ENCODE peak calls at places on chromosomes 2 and 18, in ten cellular contexts. One of them, this sample, is unnamed.

GRCh38 chr2:123816203-123816602 is 208.9 kb upstream of the CNTNAP5 start:
- DNase-seq in K562: no peak
- DNase-seq in HepG2: no peak
- DNase-seq in NB4: no peak
- DNase-seq in endothelial cell of umbilical vein: no peak
- DNase-seq in H1: no peak
- DNase-seq in HCT116: no peak
- DNase-seq in A549: no peak
- DNase-seq in GM12878: no peak
- DNase-seq in SK-N-SH: no peak
- DNase-seq in this sample: no peak

GRCh38 chr2:196167666-196168065 is 3.7 kb downstream of the STK17B start:
- DNase-seq in A549: no peak
- DNase-seq in GM12878: no peak
- DNase-seq in HepG2: no peak
- DNase-seq in HCT116: no peak
- DNase-seq in endothelial cell of umbilical vein: peak
- DNase-seq in SK-N-SH: no peak
- DNase-seq in NB4: no peak
- DNase-seq in K562: no peak
- DNase-seq in H1: no peak
- DNase-seq in this sample: no peak

GRCh38 chr2:242013771-242014170 is 144.2 kb downstream of the RTP5 start:
- DNase-seq in A549: no peak
- DNase-seq in NB4: no peak
- DNase-seq in endothelial cell of umbilical vein: no peak
- DNase-seq in HepG2: no peak
- DNase-seq in GM12878: no peak
- DNase-seq in H1: no peak
- DNase-seq in K562: no peak
- DNase-seq in SK-N-SH: no peak
- DNase-seq in HCT116: no peak
- DNase-seq in this sample: no peak

GRCh38 chr18:10736984-10737383 is 211.2 kb downstream of the NAPG start:
- DNase-seq in endothelial cell of umbilical vein: no peak
- DNase-seq in SK-N-SH: no peak
- DNase-seq in HCT116: no peak
- DNase-seq in GM12878: no peak
- DNase-seq in A549: no peak
- DNase-seq in H1: no peak
- DNase-seq in NB4: peak
- DNase-seq in K562: peak
- DNase-seq in HepG2: no peak
- DNase-seq in this sample: no peak

GRCh38 chr2:20113986-20114938 is 62.8 kb upstream of the LAPTM4A start:
- DNase-seq in endothelial cell of umbilical vein: peak
- DNase-seq in SK-N-SH: no peak
- DNase-seq in A549: no peak
- DNase-seq in HepG2: no peak
- DNase-seq in GM12878: no peak
- DNase-seq in H1: no peak
- DNase-seq in NB4: no peak
- DNase-seq in HCT116: no peak
- DNase-seq in K562: no peak
- DNase-seq in this sample: no peak

GRCh38 chr2:219245148-219245898 is at the start of the genes GLB1L and STK16:
- DNase-seq in endothelial cell of umbilical vein: peak
- DNase-seq in A549: peak
- DNase-seq in H1: no peak
- DNase-seq in K562: peak
- DNase-seq in GM12878: peak
- DNase-seq in HepG2: peak
- DNase-seq in HCT116: peak
- DNase-seq in SK-N-SH: peak
- DNase-seq in NB4: peak
- DNase-seq in this sample: peak

GRCh38 chr2:72762276-72762675 is 63.6 kb downstream of the EXOC6B start:
- DNase-seq in HCT116: no peak
- DNase-seq in H1: no peak
- DNase-seq in K562: no peak
- DNase-seq in SK-N-SH: no peak
- DNase-seq in HepG2: no peak
- DNase-seq in GM12878: no peak
- DNase-seq in endothelial cell of umbilical vein: no peak
- DNase-seq in NB4: no peak
- DNase-seq in A549: no peak
- DNase-seq in this sample: no peak

GRCh38 chr2:193985272-193985671 is 1671.8 kb upstream of the SLC39A10 start:
- DNase-seq in H1: no peak
- DNase-seq in GM12878: no peak
- DNase-seq in NB4: no peak
- DNase-seq in A549: no peak
- DNase-seq in SK-N-SH: no peak
- DNase-seq in HepG2: no peak
- DNase-seq in K562: no peak
- DNase-seq in HCT116: no peak
- DNase-seq in endothelial cell of umbilical vein: no peak
- DNase-seq in this sample: no peak

GRCh38 chr2:38037757-38038615 is 38.0 kb downstream of the CYP1B1 start:
- DNase-seq in K562: peak
- DNase-seq in endothelial cell of umbilical vein: no peak
- DNase-seq in A549: no peak
- DNase-seq in HCT116: no peak
- DNase-seq in SK-N-SH: no peak
- DNase-seq in HepG2: no peak
- DNase-seq in H1: no peak
- DNase-seq in NB4: peak
- DNase-seq in GM12878: peak
- DNase-seq in this sample: peak

GRCh38 chr2:231640229-231640628 is 47.6 kb downstream of the TEX44 start:
- DNase-seq in SK-N-SH: no peak
- DNase-seq in K562: no peak
- DNase-seq in HCT116: no peak
- DNase-seq in endothelial cell of umbilical vein: peak
- DNase-seq in NB4: no peak
- DNase-seq in A549: no peak
- DNase-seq in GM12878: no peak
- DNase-seq in H1: no peak
- DNase-seq in HepG2: no peak
- DNase-seq in this sample: no peak

DNA sequence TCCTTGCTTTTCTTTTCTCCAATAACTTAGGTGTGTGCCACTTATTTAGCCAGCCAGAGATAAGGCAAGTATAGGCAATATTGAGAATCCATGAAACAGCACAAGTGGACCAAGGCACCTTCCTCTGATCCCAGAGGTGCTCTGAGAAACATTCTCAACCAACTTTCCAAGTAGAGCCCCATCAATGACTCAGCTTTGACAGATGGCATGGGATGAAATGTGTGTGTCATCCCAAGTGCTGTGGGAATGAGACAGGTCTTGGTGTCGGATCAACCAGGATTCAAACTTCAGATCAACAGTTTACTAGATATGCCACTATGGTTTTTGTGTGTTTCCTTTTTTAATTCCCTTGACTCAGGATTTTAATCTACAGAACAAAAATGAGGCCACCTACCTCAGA is 164.0 kb downstream of the GRB14 start:
- DNase-seq in A549: no peak
- DNase-seq in H1: no peak
- DNase-seq in HCT116: no peak
- DNase-seq in NB4: no peak
- DNase-seq in SK-N-SH: no peak
- DNase-seq in endothelial cell of umbilical vein: no peak
- DNase-seq in GM12878: no peak
- DNase-seq in K562: no peak
- DNase-seq in HepG2: no peak
- DNase-seq in this sample: no peak
- TF ChIP-seq MAX in A549: no peak
- TF ChIP-seq MAX in H1: no peak
- TF ChIP-seq MAX in HCT116: no peak
- TF ChIP-seq MAX in NB4: no peak
- TF ChIP-seq MAX in SK-N-SH: no peak
- TF ChIP-seq MAX in endothelial cell of umbilical vein: no peak
- TF ChIP-seq MAX in GM12878: no peak
- TF ChIP-seq MAX in K562: no peak
- TF ChIP-seq MAX in HepG2: no peak
- TF ChIP-seq MAX in this sample: no peak

GRCh38 chr2:151166410-151166809 is 95.3 kb downstream of the RBM43 start:
- DNase-seq in K562: no peak
- DNase-seq in HepG2: no peak
- DNase-seq in GM12878: no peak
- DNase-seq in HCT116: no peak
- DNase-seq in SK-N-SH: no peak
- DNase-seq in NB4: no peak
- DNase-seq in A549: no peak
- DNase-seq in H1: no peak
- DNase-seq in endothelial cell of umbilical vein: no peak
- DNase-seq in this sample: no peak

GRCh38 chr2:151156431-151156830 is 105.2 kb downstream of the RBM43 start:
- DNase-seq in HepG2: no peak
- DNase-seq in endothelial cell of umbilical vein: no peak
- DNase-seq in HCT116: no peak
- DNase-seq in A549: no peak
- DNase-seq in H1: no peak
- DNase-seq in NB4: no peak
- DNase-seq in SK-N-SH: no peak
- DNase-seq in K562: no peak
- DNase-seq in GM12878: no peak
- DNase-seq in this sample: no peak

GRCh38 chr2:151156943-151157705 is 104.5 kb downstream of the RBM43 start:
- DNase-seq in A549: no peak
- DNase-seq in GM12878: no peak
- DNase-seq in HepG2: no peak
- DNase-seq in H1: no peak
- DNase-seq in HCT116: no peak
- DNase-seq in SK-N-SH: no peak
- DNase-seq in K562: no peak
- DNase-seq in endothelial cell of umbilical vein: no peak
- DNase-seq in NB4: no peak
- DNase-seq in this sample: no peak

GRCh38 chr2:151159109-151159690 is 102.5 kb downstream of the RBM43 start:
- DNase-seq in H1: no peak
- DNase-seq in GM12878: no peak
- DNase-seq in SK-N-SH: no peak
- DNase-seq in HepG2: no peak
- DNase-seq in K562: no peak
- DNase-seq in A549: no peak
- DNase-seq in NB4: no peak
- DNase-seq in endothelial cell of umbilical vein: no peak
- DNase-seq in HCT116: no peak
- DNase-seq in this sample: no peak

GRCh38 chr2:151162185-151162584 is 99.5 kb downstream of the RBM43 start:
- DNase-seq in GM12878: no peak
- DNase-seq in A549: no peak
- DNase-seq in HCT116: no peak
- DNase-seq in H1: no peak
- DNase-seq in SK-N-SH: no peak
- DNase-seq in NB4: no peak
- DNase-seq in HepG2: no peak
- DNase-seq in endothelial cell of umbilical vein: peak
- DNase-seq in K562: no peak
- DNase-seq in this sample: no peak
- TF ChIP-seq MAX in GM12878: no peak
- TF ChIP-seq MAX in A549: no peak
- TF ChIP-seq MAX in HCT116: no peak
- TF ChIP-seq MAX in H1: no peak
- TF ChIP-seq MAX in SK-N-SH: no peak
- TF ChIP-seq MAX in NB4: no peak
- TF ChIP-seq MAX in HepG2: no peak
- TF ChIP-seq MAX in endothelial cell of umbilical vein: no peak
- TF ChIP-seq MAX in K562: no peak
- TF ChIP-seq MAX in this sample: no peak

GRCh38 chr2:46847185-46847710 is 68.4 kb downstream of the MCFD2 start:
- DNase-seq in GM12878: no peak
- DNase-seq in H1: no peak
- DNase-seq in HepG2: peak
- DNase-seq in SK-N-SH: peak
- DNase-seq in endothelial cell of umbilical vein: peak
- DNase-seq in NB4: no peak
- DNase-seq in HCT116: no peak
- DNase-seq in A549: peak
- DNase-seq in K562: no peak
- DNase-seq in this sample: no peak
- TF ChIP-seq MAX in GM12878: no peak
- TF ChIP-seq MAX in H1: no peak
- TF ChIP-seq MAX in HepG2: no peak
- TF ChIP-seq MAX in SK-N-SH: peak
- TF ChIP-seq MAX in endothelial cell of umbilical vein: no peak
- TF ChIP-seq MAX in NB4: no peak
- TF ChIP-seq MAX in HCT116: no peak
- TF ChIP-seq MAX in A549: peak
- TF ChIP-seq MAX in K562: no peak
- TF ChIP-seq MAX in this sample: no peak

GRCh38 chr2:134736167-134736885 is 17.5 kb upstream of the TMEM163 start:
- DNase-seq in HepG2: no peak
- DNase-seq in endothelial cell of umbilical vein: peak
- DNase-seq in SK-N-SH: no peak
- DNase-seq in GM12878: no peak
- DNase-seq in K562: no peak
- DNase-seq in A549: no peak
- DNase-seq in HCT116: peak
- DNase-seq in H1: no peak
- DNase-seq in NB4: peak
- DNase-seq in this sample: no peak
- TF ChIP-seq MAX in HepG2: no peak
- TF ChIP-seq MAX in endothelial cell of umbilical vein: no peak
- TF ChIP-seq MAX in SK-N-SH: no peak
- TF ChIP-seq MAX in GM12878: no peak
- TF ChIP-seq MAX in K562: no peak
- TF ChIP-seq MAX in A549: no peak
- TF ChIP-seq MAX in HCT116: no peak
- TF ChIP-seq MAX in H1: no peak
- TF ChIP-seq MAX in NB4: no peak
- TF ChIP-seq MAX in this sample: no peak

This sample was measured in WTC11.